ENCODE peak calls at places on chromosomes 13 and 19, in ten cellular contexts. One of them, this sample, is unnamed.

GRCh38 chr13:94515352-94515751 is 35.9 kb upstream of the DCT start:
- DNase-seq in GM10248: no peak
- DNase-seq in OCI-LY7: no peak
- DNase-seq in natural killer cell treated with Interleukin-12 subunit alpha and Interleukin-12 subunit beta and Interleukin-15 and Interleukin-18, amount 100 ng/mL, for 72 hours: no peak
- DNase-seq in NCI-H2107: no peak
- DNase-seq in fibroblast of mammary gland: no peak
- DNase-seq in T-helper 2 cell: no peak
- DNase-seq in stimulated activated CD8-positive, alpha-beta memory T cell treated with anti-CD3 and anti-CD28 coated beads, Interleukin-15, amount 100 ng/mL, for 1 hour: no peak
- DNase-seq in CD4-positive, alpha-beta T cell: no peak
- DNase-seq in AG10803: no peak
- DNase-seq in this sample: no peak

GRCh38 chr13:51584731-51585191 is 499 bp downstream of the WDFY2 start:
- DNase-seq in GM10248: peak; percentile 60
- DNase-seq in OCI-LY7: peak; percentile 85
- DNase-seq in natural killer cell treated with Interleukin-12 subunit alpha and Interleukin-12 subunit beta and Interleukin-15 and Interleukin-18, amount 100 ng/mL, for 72 hours: peak; percentile 72
- DNase-seq in NCI-H2107: no peak
- DNase-seq in fibroblast of mammary gland: peak; percentile 40
- DNase-seq in T-helper 2 cell: peak; percentile 69
- DNase-seq in stimulated activated CD8-positive, alpha-beta memory T cell treated with anti-CD3 and anti-CD28 coated beads, Interleukin-15, amount 100 ng/mL, for 1 hour: peak; percentile 24
- DNase-seq in CD4-positive, alpha-beta T cell: no peak
- DNase-seq in AG10803: peak; percentile 31
- DNase-seq in this sample: peak; percentile 22

GRCh38 chr19:55473613-55474012 is 2.8 kb upstream of the ZNF628 start:
- DNase-seq in GM10248: no peak
- DNase-seq in OCI-LY7: no peak
- DNase-seq in natural killer cell treated with Interleukin-12 subunit alpha and Interleukin-12 subunit beta and Interleukin-15 and Interleukin-18, amount 100 ng/mL, for 72 hours: no peak
- DNase-seq in NCI-H2107: no peak
- DNase-seq in fibroblast of mammary gland: peak; percentile 66
- DNase-seq in T-helper 2 cell: no peak
- DNase-seq in stimulated activated CD8-positive, alpha-beta memory T cell treated with anti-CD3 and anti-CD28 coated beads, Interleukin-15, amount 100 ng/mL, for 1 hour: no peak
- DNase-seq in CD4-positive, alpha-beta T cell: no peak
- DNase-seq in AG10803: no peak
- DNase-seq in this sample: no peak

GRCh38 chr13:46803586-46803985 is 6.6 kb upstream of the ESD start:
- DNase-seq in GM10248: no peak
- DNase-seq in OCI-LY7: no peak
- DNase-seq in natural killer cell treated with Interleukin-12 subunit alpha and Interleukin-12 subunit beta and Interleukin-15 and Interleukin-18, amount 100 ng/mL, for 72 hours: no peak
- DNase-seq in NCI-H2107: no peak
- DNase-seq in fibroblast of mammary gland: peak; percentile 70
- DNase-seq in T-helper 2 cell: no peak
- DNase-seq in stimulated activated CD8-positive, alpha-beta memory T cell treated with anti-CD3 and anti-CD28 coated beads, Interleukin-15, amount 100 ng/mL, for 1 hour: no peak
- DNase-seq in CD4-positive, alpha-beta T cell: no peak
- DNase-seq in AG10803: no peak
- DNase-seq in this sample: no peak

GRCh38 chr19:46863818-46864629 is 3.2 kb downstream of the ARHGAP35 start:
- DNase-seq in GM10248: no peak
- DNase-seq in OCI-LY7: no peak
- DNase-seq in natural killer cell treated with Interleukin-12 subunit alpha and Interleukin-12 subunit beta and Interleukin-15 and Interleukin-18, amount 100 ng/mL, for 72 hours: no peak
- DNase-seq in NCI-H2107: no peak
- DNase-seq in fibroblast of mammary gland: peak; percentile 48
- DNase-seq in T-helper 2 cell: no peak
- DNase-seq in stimulated activated CD8-positive, alpha-beta memory T cell treated with anti-CD3 and anti-CD28 coated beads, Interleukin-15, amount 100 ng/mL, for 1 hour: no peak
- DNase-seq in CD4-positive, alpha-beta T cell: no peak
- DNase-seq in AG10803: peak; percentile 84
- DNase-seq in this sample: no peak

GRCh38 chr19:33388817-33389573 is 15.5 kb downstream of the CEBPG start:
- DNase-seq in GM10248: peak; percentile 12
- DNase-seq in OCI-LY7: no peak
- DNase-seq in natural killer cell treated with Interleukin-12 subunit alpha and Interleukin-12 subunit beta and Interleukin-15 and Interleukin-18, amount 100 ng/mL, for 72 hours: peak; percentile 58
- DNase-seq in NCI-H2107: no peak
- DNase-seq in fibroblast of mammary gland: peak; percentile 21
- DNase-seq in T-helper 2 cell: no peak
- DNase-seq in stimulated activated CD8-positive, alpha-beta memory T cell treated with anti-CD3 and anti-CD28 coated beads, Interleukin-15, amount 100 ng/mL, for 1 hour: no peak
- DNase-seq in CD4-positive, alpha-beta T cell: no peak
- DNase-seq in AG10803: no peak
- DNase-seq in this sample: no peak

GRCh38 chr13:75173457-75174356 is 308.3 kb downstream of the TBC1D4 start:
- DNase-seq in GM10248: no peak
- DNase-seq in OCI-LY7: no peak
- DNase-seq in natural killer cell treated with Interleukin-12 subunit alpha and Interleukin-12 subunit beta and Interleukin-15 and Interleukin-18, amount 100 ng/mL, for 72 hours: no peak
- DNase-seq in NCI-H2107: no peak
- DNase-seq in fibroblast of mammary gland: no peak
- DNase-seq in T-helper 2 cell: no peak
- DNase-seq in stimulated activated CD8-positive, alpha-beta memory T cell treated with anti-CD3 and anti-CD28 coated beads, Interleukin-15, amount 100 ng/mL, for 1 hour: no peak
- DNase-seq in CD4-positive, alpha-beta T cell: no peak
- DNase-seq in AG10803: no peak
- DNase-seq in this sample: no peak

GRCh38 chr13:32019612-32020233 is 11.9 kb upstream of the FRY start:
- DNase-seq in GM10248: peak; percentile 67
- DNase-seq in OCI-LY7: peak; percentile 58
- DNase-seq in natural killer cell treated with Interleukin-12 subunit alpha and Interleukin-12 subunit beta and Interleukin-15 and Interleukin-18, amount 100 ng/mL, for 72 hours: no peak
- DNase-seq in NCI-H2107: no peak
- DNase-seq in fibroblast of mammary gland: peak; percentile 76
- DNase-seq in T-helper 2 cell: no peak
- DNase-seq in stimulated activated CD8-positive, alpha-beta memory T cell treated with anti-CD3 and anti-CD28 coated beads, Interleukin-15, amount 100 ng/mL, for 1 hour: no peak
- DNase-seq in CD4-positive, alpha-beta T cell: no peak
- DNase-seq in AG10803: peak; percentile 61
- DNase-seq in this sample: peak; percentile 20

GRCh38 chr13:40158218-40158617 is 502.8 kb downstream of the COG6 start:
- DNase-seq in GM10248: no peak
- DNase-seq in OCI-LY7: no peak
- DNase-seq in natural killer cell treated with Interleukin-12 subunit alpha and Interleukin-12 subunit beta and Interleukin-15 and Interleukin-18, amount 100 ng/mL, for 72 hours: no peak
- DNase-seq in NCI-H2107: no peak
- DNase-seq in fibroblast of mammary gland: no peak
- DNase-seq in T-helper 2 cell: no peak
- DNase-seq in stimulated activated CD8-positive, alpha-beta memory T cell treated with anti-CD3 and anti-CD28 coated beads, Interleukin-15, amount 100 ng/mL, for 1 hour: no peak
- DNase-seq in CD4-positive, alpha-beta T cell: no peak
- DNase-seq in AG10803: no peak
- DNase-seq in this sample: no peak